ENCODE peak calls at places on chromosomes 7 and 10, in eight cellular contexts. X is cardiac muscle cell, O is Panc1, Y is tibial artery, U is uterus, Z is OCI-LY7, W is lower lobe of right lung, K is right lobe of liver. L is an unnamed sample.
A peak's percentile ranks its signal among the peaks of the same experiment; 100 is the strongest.

GRCh38 chr10:91576096-91576545 is 56.8 kb downstream of the PPP1R3C start:
- DNase-seq in X (no peak), O (no peak), Y (no peak), U (no peak), Z (no peak), W (no peak), K (no peak), L (no peak)

GRCh38 chr7:29102554-29103151 is 43.7 kb downstream of the CPVL start:
- DNase-seq in X (peak; percentile 92), O (peak; percentile 32), Y (peak; percentile 72), U (peak; percentile 78), Z (peak; percentile 20), W (peak; percentile 71), K (peak; percentile 56), L (peak; percentile 67)

GRCh38 chr7:152733286-152733934 is 26.1 kb upstream of the ACTR3B start:
- DNase-seq in X (no peak), O (no peak), Y (no peak), U (no peak), Z (no peak), W (no peak), K (no peak), L (no peak)

GRCh38 chr10:73889014-73889413 is 14.7 kb upstream of the CAMK2G start:
- DNase-seq in X (peak; percentile 40), O (no peak), Y (peak; percentile 93), U (peak; percentile 39), Z (no peak), W (peak; percentile 83), K (no peak), L (peak; percentile 57)

GRCh38 chr7:150939052-150939810 is 38.9 kb downstream of the KCNH2 start:
- DNase-seq in X (no peak), O (no peak), Y (no peak), U (no peak), Z (no peak), W (no peak), K (no peak), L (no peak)

GRCh38 chr7:124996778-124997177 is 67.2 kb upstream of the POT1 start:
- DNase-seq in X (peak; percentile 50), O (peak; percentile 5), Y (no peak), U (no peak), Z (peak; percentile 1), W (no peak), K (no peak), L (no peak)

GRCh38 chr10:93873427-93874115 is 20.2 kb upstream of the SLC35G1 start:
- DNase-seq in X (peak; percentile 62), O (no peak), Y (no peak), U (no peak), Z (no peak), W (no peak), K (no peak), L (no peak)

GRCh38 chr10:57664815-57665214 is 602.9 kb downstream of the IPMK start:
- DNase-seq in X (peak; percentile 3), O (no peak), Y (no peak), U (no peak), Z (no peak), W (no peak), K (no peak), L (no peak)

GRCh38 chr7:105916603-105917002 is 40.2 kb upstream of the ATXN7L1 start:
- DNase-seq in X (peak; percentile 63), O (no peak), Y (no peak), U (no peak), Z (no peak), W (no peak), K (no peak), L (no peak)

GRCh38 chr7:90298145-90299038 is 22.7 kb downstream of the FAM237B start:
- DNase-seq in X (peak; percentile 84), O (peak; percentile 38), Y (no peak), U (no peak), Z (peak; percentile 30), W (no peak), K (no peak), L (no peak)

GRCh38 chr7:99949645-99950228 is 20.3 kb upstream of the GJC3 start:
- DNase-seq in X (peak; percentile 38), O (no peak), Y (no peak), U (no peak), Z (peak; percentile 23), W (no peak), K (no peak), L (no peak)

GRCh38 chr10:4170633-4171314 is 385.8 kb upstream of the KLF6 start:
- DNase-seq in X (no peak), O (no peak), Y (no peak), U (no peak), Z (no peak), W (no peak), K (no peak), L (no peak)

GRCh38 chr7:13907824-13908223 is 81.6 kb downstream of the ETV1 start:
- DNase-seq in X (no peak), O (no peak), Y (no peak), U (no peak), Z (no peak), W (no peak), K (no peak), L (no peak)

GRCh38 chr7:13904689-13905088 is 84.8 kb downstream of the ETV1 start:
- DNase-seq in X (peak; percentile 82), O (no peak), Y (no peak), U (no peak), Z (no peak), W (no peak), K (no peak), L (no peak)

GRCh38 chr7:13908667-13909382 is 80.6 kb downstream of the ETV1 start:
- DNase-seq in X (no peak), O (no peak), Y (no peak), U (no peak), Z (no peak), W (no peak), K (no peak), L (no peak)

GRCh38 chr7:13901577-13901976 is 87.9 kb downstream of the ETV1 start:
- DNase-seq in X (no peak), O (no peak), Y (no peak), U (no peak), Z (no peak), W (no peak), K (no peak), L (no peak)

DNA sequence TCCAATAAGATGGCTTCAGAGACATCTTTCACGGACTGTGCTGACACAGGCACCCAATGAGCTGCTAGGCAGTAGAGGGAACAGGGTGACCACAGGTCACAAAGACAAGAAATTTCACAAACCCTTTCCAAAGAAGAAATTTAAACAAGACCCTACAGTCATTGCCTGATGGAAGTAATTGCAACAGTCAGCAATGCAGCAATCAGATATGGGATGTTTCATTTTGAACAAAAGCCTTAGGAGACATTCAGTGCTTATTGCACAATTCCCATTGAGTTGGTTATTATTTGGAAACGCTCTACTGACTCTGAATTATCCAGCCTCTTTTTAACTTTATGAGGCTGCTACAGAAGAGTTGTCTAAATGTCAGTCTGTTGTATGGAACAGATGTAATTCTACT is 85.5 kb downstream of the ETV1 start:
- DNase-seq in X (peak; percentile 88), O (no peak), Y (no peak), U (no peak), Z (no peak), W (no peak), K (no peak), L (no peak)
- H3K36me3 ChIP-seq in X (peaks cover 74% of the 10 kb centered on the region), O (no peaks in the 10 kb centered on the region), Y (no peaks in the 10 kb centered on the region), U (no peaks in the 10 kb centered on the region), Z (no peaks in the 10 kb centered on the region), W (peaks cover under 1% of the 10 kb centered on the region), K (no peaks in the 10 kb centered on the region), L (no peaks in the 10 kb centered on the region)

GRCh38 chr7:157875230-157876179 is 538.7 kb downstream of the DNAJB6 start:
- DNase-seq in X (no peak), O (no peak), Y (no peak), U (no peak), Z (peak; percentile 11), W (no peak), K (no peak), L (peak; percentile 57)
- H3K9me3 ChIP-seq in X (no peaks in the 10 kb centered on the region), O (no peaks in the 10 kb centered on the region), Y (no peaks in the 10 kb centered on the region), U (no peaks in the 10 kb centered on the region), Z (no peaks in the 10 kb centered on the region), W (no peaks in the 10 kb centered on the region), K (no peaks in the 10 kb centered on the region), L (no peaks in the 10 kb centered on the region)

DNA sequence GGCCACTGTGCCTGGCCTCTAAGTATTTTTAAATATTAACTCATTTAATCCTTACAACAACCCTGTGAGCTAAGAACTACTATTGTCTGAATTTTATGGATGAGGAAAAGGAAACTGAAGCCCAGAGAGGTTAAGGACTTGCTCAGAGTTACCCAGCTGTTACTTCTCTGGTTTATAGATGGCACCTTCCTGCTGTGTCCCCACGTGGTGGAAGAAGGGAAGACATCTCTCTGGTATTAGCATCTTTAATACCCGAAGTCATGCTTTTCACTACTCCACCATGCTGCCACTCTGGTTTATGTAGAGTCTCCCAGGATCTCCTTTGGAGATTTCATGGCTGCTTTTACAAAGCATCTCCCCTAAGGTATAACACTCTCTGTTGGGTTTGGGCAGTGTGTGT is 105.5 kb upstream of the MKLN1 start:
- DNase-seq in X (no peak), O (no peak), Y (no peak), U (no peak), Z (peak; percentile 24), W (no peak), K (no peak), L (no peak)
- TF ChIP-seq CTCF in X (no peak), O (no peak), Y (no peak), U (no peak), Z (peak; percentile 33), W (no peak), K (no peak), L (no peak)

GRCh38 chr7:121373177-121373576 is 22.9 kb downstream of the FAM3C start:
- DNase-seq in X (no peak), O (no peak), Y (no peak), U (no peak), Z (peak; percentile 33), W (no peak), K (no peak), L (no peak)
- H3K36me3 ChIP-seq in X (peaks cover 7% of the 10 kb centered on the region), O (peaks cover 21% of the 10 kb centered on the region), Y (peaks cover 27% of the 10 kb centered on the region), U (no peaks in the 10 kb centered on the region), Z (peaks cover 74% of the 10 kb centered on the region), W (peaks cover 37% of the 10 kb centered on the region), K (no peaks in the 10 kb centered on the region), L (peaks cover 59% of the 10 kb centered on the region)

GRCh38 chr7:159065852-159066480 is 78.7 kb downstream of the VIPR2 start:
- DNase-seq in X (no peak), O (no peak), Y (no peak), U (no peak), Z (no peak), W (no peak), K (no peak), L (no peak)
- H3K9me3 ChIP-seq in X (no peaks in the 10 kb centered on the region), O (no peaks in the 10 kb centered on the region), Y (no peaks in the 10 kb centered on the region), U (no peaks in the 10 kb centered on the region), Z (no peaks in the 10 kb centered on the region), W (no peaks in the 10 kb centered on the region), K (no peaks in the 10 kb centered on the region), L (no peaks in the 10 kb centered on the region)

L was measured in stomach.